ENCODE peak calls at places on chromosomes 3 and 15, in ten cellular contexts. One of them, this sample, is unnamed.

GRCh38 chr3:129228891-129229585 is 20.4 kb upstream of the COPG1 start:
- DNase-seq in fibroblast of pulmonary artery: peak; percentile 81
- DNase-seq in prostate gland: no peak
- DNase-seq in HCT116: no peak
- DNase-seq in tibial artery: no peak
- DNase-seq in epithelial cell of esophagus: peak; percentile 86
- DNase-seq in cardiac fibroblast: peak; percentile 86
- DNase-seq in heart left ventricle: peak; percentile 25
- DNase-seq in OCI-LY7: no peak
- DNase-seq in skeletal muscle cell: no peak
- DNase-seq in this sample: no peak

GRCh38 chr3:114887806-114888205 is 259.3 kb downstream of the ZBTB20 start:
- DNase-seq in skeletal muscle cell: no peak
- DNase-seq in cardiac fibroblast: no peak
- DNase-seq in heart left ventricle: no peak
- DNase-seq in OCI-LY7: no peak
- DNase-seq in epithelial cell of esophagus: no peak
- DNase-seq in tibial artery: no peak
- DNase-seq in prostate gland: no peak
- DNase-seq in HCT116: no peak
- DNase-seq in fibroblast of pulmonary artery: no peak
- DNase-seq in this sample: no peak

GRCh38 chr3:9396632-9397330 is 634 bp upstream of the SETD5 start:
- DNase-seq in epithelial cell of esophagus: peak; percentile 99
- DNase-seq in OCI-LY7: peak; percentile 99
- DNase-seq in skeletal muscle cell: peak; percentile 100
- DNase-seq in fibroblast of pulmonary artery: peak; percentile 100
- DNase-seq in tibial artery: peak; percentile 99
- DNase-seq in cardiac fibroblast: peak; percentile 100
- DNase-seq in HCT116: peak; percentile 98
- DNase-seq in prostate gland: peak; percentile 98
- DNase-seq in heart left ventricle: peak; percentile 98
- DNase-seq in this sample: peak; percentile 99

GRCh38 chr3:71103430-71103881 is 480.1 kb downstream of the FOXP1 start:
- DNase-seq in epithelial cell of esophagus: no peak
- DNase-seq in skeletal muscle cell: no peak
- DNase-seq in heart left ventricle: peak; percentile 70
- DNase-seq in HCT116: no peak
- DNase-seq in tibial artery: no peak
- DNase-seq in fibroblast of pulmonary artery: peak; percentile 69
- DNase-seq in cardiac fibroblast: peak; percentile 81
- DNase-seq in prostate gland: no peak
- DNase-seq in OCI-LY7: no peak
- DNase-seq in this sample: no peak

GRCh38 chr15:89198934-89199333 is 22.4 kb downstream of the RLBP1 start:
- DNase-seq in skeletal muscle cell: no peak
- DNase-seq in fibroblast of pulmonary artery: no peak
- DNase-seq in epithelial cell of esophagus: no peak
- DNase-seq in HCT116: no peak
- DNase-seq in tibial artery: no peak
- DNase-seq in heart left ventricle: no peak
- DNase-seq in prostate gland: no peak
- DNase-seq in cardiac fibroblast: no peak
- DNase-seq in OCI-LY7: no peak
- DNase-seq in this sample: no peak

GRCh38 chr15:94027571-94027970 is 203.8 kb upstream of the MCTP2 start:
- DNase-seq in cardiac fibroblast: no peak
- DNase-seq in fibroblast of pulmonary artery: no peak
- DNase-seq in HCT116: no peak
- DNase-seq in skeletal muscle cell: no peak
- DNase-seq in OCI-LY7: no peak
- DNase-seq in prostate gland: no peak
- DNase-seq in tibial artery: no peak
- DNase-seq in epithelial cell of esophagus: no peak
- DNase-seq in heart left ventricle: no peak
- DNase-seq in this sample: no peak

GRCh38 chr3:168029705-168030104 is 66.0 kb downstream of the GOLIM4 start:
- DNase-seq in HCT116: no peak
- DNase-seq in OCI-LY7: no peak
- DNase-seq in cardiac fibroblast: no peak
- DNase-seq in fibroblast of pulmonary artery: no peak
- DNase-seq in heart left ventricle: no peak
- DNase-seq in skeletal muscle cell: no peak
- DNase-seq in epithelial cell of esophagus: no peak
- DNase-seq in prostate gland: no peak
- DNase-seq in tibial artery: no peak
- DNase-seq in this sample: no peak

GRCh38 chr15:68992696-68993095 is 21.8 kb upstream of the NOX5 start:
- DNase-seq in tibial artery: no peak
- DNase-seq in heart left ventricle: no peak
- DNase-seq in OCI-LY7: no peak
- DNase-seq in prostate gland: no peak
- DNase-seq in HCT116: no peak
- DNase-seq in cardiac fibroblast: no peak
- DNase-seq in fibroblast of pulmonary artery: no peak
- DNase-seq in skeletal muscle cell: no peak
- DNase-seq in epithelial cell of esophagus: peak; percentile 19
- DNase-seq in this sample: peak; percentile 48

GRCh38 chr3:63413523-63413922 is 135.4 kb downstream of the SYNPR start:
- DNase-seq in heart left ventricle: no peak
- DNase-seq in prostate gland: no peak
- DNase-seq in fibroblast of pulmonary artery: no peak
- DNase-seq in epithelial cell of esophagus: no peak
- DNase-seq in HCT116: no peak
- DNase-seq in skeletal muscle cell: no peak
- DNase-seq in tibial artery: no peak
- DNase-seq in cardiac fibroblast: no peak
- DNase-seq in OCI-LY7: no peak
- DNase-seq in this sample: no peak

GRCh38 chr15:77546050-77546501 is 86.6 kb downstream of the LINGO1 start:
- DNase-seq in skeletal muscle cell: no peak
- DNase-seq in fibroblast of pulmonary artery: peak; percentile 87
- DNase-seq in cardiac fibroblast: peak; percentile 77
- DNase-seq in epithelial cell of esophagus: peak; percentile 76
- DNase-seq in OCI-LY7: no peak
- DNase-seq in prostate gland: no peak
- DNase-seq in heart left ventricle: no peak
- DNase-seq in tibial artery: no peak
- DNase-seq in HCT116: no peak
- DNase-seq in this sample: no peak

GRCh38 chr15:76529911-76530310 is 193.3 kb downstream of the ISL2 start:
- DNase-seq in cardiac fibroblast: peak; percentile 8
- DNase-seq in skeletal muscle cell: no peak
- DNase-seq in OCI-LY7: no peak
- DNase-seq in tibial artery: no peak
- DNase-seq in HCT116: no peak
- DNase-seq in prostate gland: no peak
- DNase-seq in heart left ventricle: no peak
- DNase-seq in epithelial cell of esophagus: no peak
- DNase-seq in fibroblast of pulmonary artery: peak; percentile 3
- DNase-seq in this sample: no peak

GRCh38 chr15:45199136-45199810 is 11.5 kb upstream of the SHF start:
- DNase-seq in HCT116: no peak
- DNase-seq in skeletal muscle cell: no peak
- DNase-seq in cardiac fibroblast: peak; percentile 19
- DNase-seq in prostate gland: peak; percentile 15
- DNase-seq in epithelial cell of esophagus: peak; percentile 44
- DNase-seq in fibroblast of pulmonary artery: no peak
- DNase-seq in heart left ventricle: no peak
- DNase-seq in OCI-LY7: peak; percentile 64
- DNase-seq in tibial artery: no peak
- DNase-seq in this sample: no peak

GRCh38 chr15:45200799-45201556 is 13.2 kb upstream of the SHF start:
- DNase-seq in HCT116: peak; percentile 79
- DNase-seq in fibroblast of pulmonary artery: peak; percentile 84
- DNase-seq in cardiac fibroblast: peak; percentile 93
- DNase-seq in tibial artery: peak; percentile 92
- DNase-seq in epithelial cell of esophagus: peak; percentile 83
- DNase-seq in prostate gland: peak; percentile 72
- DNase-seq in OCI-LY7: peak; percentile 76
- DNase-seq in heart left ventricle: peak; percentile 87
- DNase-seq in skeletal muscle cell: peak; percentile 41
- DNase-seq in this sample: peak; percentile 88

GRCh38 chr15:45200001-45200798 is 12.4 kb upstream of the SHF start:
- DNase-seq in HCT116: peak; percentile 91
- DNase-seq in skeletal muscle cell: peak; percentile 91
- DNase-seq in cardiac fibroblast: peak; percentile 97
- DNase-seq in prostate gland: peak; percentile 99
- DNase-seq in tibial artery: peak; percentile 98
- DNase-seq in epithelial cell of esophagus: peak; percentile 93
- DNase-seq in heart left ventricle: peak; percentile 96
- DNase-seq in fibroblast of pulmonary artery: peak; percentile 93
- DNase-seq in OCI-LY7: peak; percentile 92
- DNase-seq in this sample: peak; percentile 98

GRCh38 chr15:45203182-45203581 is 15.4 kb upstream of the SHF start:
- DNase-seq in fibroblast of pulmonary artery: peak; percentile 26
- DNase-seq in prostate gland: no peak
- DNase-seq in tibial artery: no peak
- DNase-seq in heart left ventricle: no peak
- DNase-seq in skeletal muscle cell: no peak
- DNase-seq in cardiac fibroblast: peak; percentile 7
- DNase-seq in HCT116: no peak
- DNase-seq in OCI-LY7: no peak
- DNase-seq in epithelial cell of esophagus: no peak
- DNase-seq in this sample: no peak

GRCh38 chr15:45201557-45202246 is 13.9 kb upstream of the SHF start:
- DNase-seq in epithelial cell of esophagus: no peak
- DNase-seq in OCI-LY7: no peak
- DNase-seq in skeletal muscle cell: no peak
- DNase-seq in cardiac fibroblast: no peak
- DNase-seq in heart left ventricle: no peak
- DNase-seq in HCT116: no peak
- DNase-seq in tibial artery: no peak
- DNase-seq in prostate gland: no peak
- DNase-seq in fibroblast of pulmonary artery: no peak
- DNase-seq in this sample: no peak
- H3K4me3 ChIP-seq in epithelial cell of esophagus: no peak overlapping the region
- H3K4me3 ChIP-seq in OCI-LY7: peak overlapping the region; percentile 85
- H3K4me3 ChIP-seq in skeletal muscle cell: peak overlapping the region; percentile 71
- H3K4me3 ChIP-seq in cardiac fibroblast: no peak overlapping the region
- H3K4me3 ChIP-seq in heart left ventricle: peak overlapping the region; percentile 83
- H3K4me3 ChIP-seq in HCT116: no peak overlapping the region
- H3K4me3 ChIP-seq in tibial artery: no peak overlapping the region
- H3K4me3 ChIP-seq in prostate gland: no peak overlapping the region
- H3K4me3 ChIP-seq in fibroblast of pulmonary artery: no peak overlapping the region
- H3K4me3 ChIP-seq in this sample: peak overlapping the region; percentile 77

GRCh38 chr15:61383421-61383820 is 154.3 kb upstream of the RORA start:
- DNase-seq in tibial artery: no peak
- DNase-seq in OCI-LY7: no peak
- DNase-seq in skeletal muscle cell: peak; percentile 97
- DNase-seq in heart left ventricle: no peak
- DNase-seq in prostate gland: no peak
- DNase-seq in fibroblast of pulmonary artery: peak; percentile 8
- DNase-seq in epithelial cell of esophagus: no peak
- DNase-seq in cardiac fibroblast: peak; percentile 96
- DNase-seq in HCT116: no peak
- DNase-seq in this sample: no peak
- H3K4me3 ChIP-seq in tibial artery: no peak overlapping the region
- H3K4me3 ChIP-seq in OCI-LY7: no peak overlapping the region
- H3K4me3 ChIP-seq in skeletal muscle cell: no peak overlapping the region
- H3K4me3 ChIP-seq in heart left ventricle: no peak overlapping the region
- H3K4me3 ChIP-seq in prostate gland: no peak overlapping the region
- H3K4me3 ChIP-seq in fibroblast of pulmonary artery: no peak overlapping the region
- H3K4me3 ChIP-seq in epithelial cell of esophagus: no peak overlapping the region
- H3K4me3 ChIP-seq in cardiac fibroblast: no peak overlapping the region
- H3K4me3 ChIP-seq in HCT116: no peak overlapping the region
- H3K4me3 ChIP-seq in this sample: no peak overlapping the region

DNA sequence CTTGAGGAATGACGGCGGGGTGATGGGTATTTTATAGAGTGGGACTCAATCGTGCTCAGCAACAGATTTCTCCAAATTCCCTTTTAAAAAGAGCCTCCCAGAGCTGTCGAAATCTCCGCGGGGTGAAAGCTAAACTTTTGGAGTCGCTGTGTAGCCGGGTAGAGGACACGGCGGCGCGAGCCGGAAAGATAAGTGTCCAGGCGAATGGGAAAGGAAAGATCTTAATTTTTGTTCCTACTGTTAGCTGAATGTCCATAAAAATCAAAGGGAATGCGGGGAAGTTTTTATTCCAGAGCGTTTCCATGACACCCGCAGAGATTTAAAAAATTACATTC is 9.1 kb downstream of the EOMES start:
- DNase-seq in prostate gland: no peak
- DNase-seq in heart left ventricle: no peak
- DNase-seq in OCI-LY7: no peak
- DNase-seq in epithelial cell of esophagus: no peak
- DNase-seq in cardiac fibroblast: no peak
- DNase-seq in fibroblast of pulmonary artery: no peak
- DNase-seq in HCT116: no peak
- DNase-seq in tibial artery: no peak
- DNase-seq in skeletal muscle cell: no peak
- DNase-seq in this sample: no peak
- H3K4me3 ChIP-seq in prostate gland: peak overlapping the region; percentile 32
- H3K4me3 ChIP-seq in heart left ventricle: peak overlapping the region; percentile 54
- H3K4me3 ChIP-seq in OCI-LY7: no peak overlapping the region
- H3K4me3 ChIP-seq in epithelial cell of esophagus: peak overlapping the region; percentile 57
- H3K4me3 ChIP-seq in cardiac fibroblast: peak overlapping the region; percentile 59
- H3K4me3 ChIP-seq in fibroblast of pulmonary artery: peak overlapping the region; percentile 63
- H3K4me3 ChIP-seq in HCT116: no peak overlapping the region
- H3K4me3 ChIP-seq in tibial artery: peak overlapping the region; percentile 51
- H3K4me3 ChIP-seq in skeletal muscle cell: peak overlapping the region; percentile 57
- H3K4me3 ChIP-seq in this sample: peak overlapping the region; percentile 58

GRCh38 chr3:30683769-30684168 is 77.4 kb downstream of the TGFBR2 start:
- DNase-seq in epithelial cell of esophagus: no peak
- DNase-seq in cardiac fibroblast: no peak
- DNase-seq in prostate gland: no peak
- DNase-seq in tibial artery: no peak
- DNase-seq in fibroblast of pulmonary artery: no peak
- DNase-seq in HCT116: no peak
- DNase-seq in heart left ventricle: no peak
- DNase-seq in skeletal muscle cell: no peak
- DNase-seq in OCI-LY7: no peak
- DNase-seq in this sample: no peak

GRCh38 chr3:30682434-30683155 is 76.2 kb downstream of the TGFBR2 start:
- DNase-seq in OCI-LY7: no peak
- DNase-seq in epithelial cell of esophagus: no peak
- DNase-seq in prostate gland: no peak
- DNase-seq in cardiac fibroblast: no peak
- DNase-seq in HCT116: no peak
- DNase-seq in fibroblast of pulmonary artery: no peak
- DNase-seq in skeletal muscle cell: no peak
- DNase-seq in heart left ventricle: no peak
- DNase-seq in tibial artery: no peak
- DNase-seq in this sample: no peak

GRCh38 chr3:30680789-30681188 is 74.4 kb downstream of the TGFBR2 start:
- DNase-seq in cardiac fibroblast: peak; percentile 42
- DNase-seq in epithelial cell of esophagus: no peak
- DNase-seq in skeletal muscle cell: no peak
- DNase-seq in fibroblast of pulmonary artery: peak; percentile 39
- DNase-seq in HCT116: no peak
- DNase-seq in tibial artery: no peak
- DNase-seq in heart left ventricle: peak; percentile 34
- DNase-seq in prostate gland: no peak
- DNase-seq in OCI-LY7: no peak
- DNase-seq in this sample: no peak

GRCh38 chr3:30679045-30679444 is 72.6 kb downstream of the TGFBR2 start:
- DNase-seq in skeletal muscle cell: no peak
- DNase-seq in OCI-LY7: no peak
- DNase-seq in HCT116: no peak
- DNase-seq in epithelial cell of esophagus: no peak
- DNase-seq in tibial artery: no peak
- DNase-seq in heart left ventricle: no peak
- DNase-seq in cardiac fibroblast: no peak
- DNase-seq in fibroblast of pulmonary artery: no peak
- DNase-seq in prostate gland: no peak
- DNase-seq in this sample: no peak

GRCh38 chr3:30681276-30682211 is 75.1 kb downstream of the TGFBR2 start:
- DNase-seq in epithelial cell of esophagus: peak; percentile 7
- DNase-seq in OCI-LY7: no peak
- DNase-seq in skeletal muscle cell: no peak
- DNase-seq in HCT116: no peak
- DNase-seq in cardiac fibroblast: peak; percentile 71
- DNase-seq in fibroblast of pulmonary artery: peak; percentile 80
- DNase-seq in heart left ventricle: peak; percentile 70
- DNase-seq in tibial artery: no peak
- DNase-seq in prostate gland: no peak
- DNase-seq in this sample: no peak
- H3K4me3 ChIP-seq in epithelial cell of esophagus: no peak overlapping the region
- H3K4me3 ChIP-seq in OCI-LY7: no peak overlapping the region
- H3K4me3 ChIP-seq in skeletal muscle cell: no peak overlapping the region
- H3K4me3 ChIP-seq in HCT116: no peak overlapping the region
- H3K4me3 ChIP-seq in cardiac fibroblast: peak overlapping the region; percentile 4
- H3K4me3 ChIP-seq in fibroblast of pulmonary artery: no peak overlapping the region
- H3K4me3 ChIP-seq in heart left ventricle: no peak overlapping the region
- H3K4me3 ChIP-seq in tibial artery: no peak overlapping the region
- H3K4me3 ChIP-seq in prostate gland: no peak overlapping the region
- H3K4me3 ChIP-seq in this sample: no peak overlapping the region

This sample was measured in suprapubic skin.